ENCODE peak calls at places on chromosomes 3 and 15, in five cellular contexts. P is HFF-Myc, K is progenitor cell of endocrine pancreas, C is uterus, B is GM12865. E is an unnamed sample.

GRCh38 chr15:57610130-57610529 is 18.4 kb downstream of the MYZAP start:
- DNase-seq in C (peak), P (peak), K (no peak), B (no peak), E (no peak)

GRCh38 chr3:71002298-71002697 is 581.2 kb downstream of the FOXP1 start:
- DNase-seq in P (no peak), B (no peak), K (no peak), C (no peak), E (no peak)

GRCh38 chr3:172659246-172660002 is 51.4 kb downstream of the NCEH1 start:
- DNase-seq in C (no peak), B (no peak), P (no peak), K (no peak), E (no peak)

GRCh38 chr3:13236774-13237173 is 163.5 kb upstream of the IQSEC1 start:
- DNase-seq in B (no peak), C (no peak), P (no peak), K (no peak), E (no peak)

GRCh38 chr3:183560607-183561006 is 5.1 kb upstream of the KLHL6 start:
- DNase-seq in B (peak), P (no peak), K (no peak), C (no peak), E (peak)

GRCh38 chr15:84034831-84035753 is 200.5 kb upstream of the GOLGA6L4 start:
- DNase-seq in K (no peak), B (peak), P (peak), C (no peak), E (peak)

GRCh38 chr3:97914390-97914789 is 57.8 kb downstream of the RIOX2 start:
- DNase-seq in K (no peak), P (peak), C (no peak), B (no peak), E (no peak)

GRCh38 chr3:81041331-81041730 is 720.1 kb downstream of the GBE1 start:
- DNase-seq in B (no peak), K (no peak), C (no peak), P (no peak), E (no peak)

GRCh38 chr15:36550650-36551049 is 28.8 kb upstream of the CDIN1 start:
- DNase-seq in B (no peak), K (no peak), C (no peak), P (no peak), E (no peak)

GRCh38 chr3:11077466-11077865 is 76.8 kb upstream of the HRH1 start:
- DNase-seq in K (no peak), C (no peak), B (no peak), P (no peak), E (no peak)

GRCh38 chr3:87318609-87319008 is 42.2 kb upstream of the POU1F1 start:
- DNase-seq in B (no peak), P (no peak), C (no peak), K (no peak), E (no peak)

GRCh38 chr3:152835311-152836102 is 576 bp downstream of the P2RY1 start:
- DNase-seq in P (no peak), K (peak), C (peak), B (peak), E (peak)

GRCh38 chr3:117919611-117920010 is 1115.0 kb downstream of the IGSF11 start:
- DNase-seq in C (no peak), K (no peak), B (no peak), P (no peak), E (no peak)

GRCh38 chr3:28134198-28134597 is 107.2 kb upstream of the CMC1 start:
- DNase-seq in P (no peak), B (no peak), K (no peak), C (no peak), E (no peak)

GRCh38 chr3:35927441-35927840 is 288.1 kb downstream of the ARPP21 start:
- DNase-seq in B (no peak), P (no peak), C (no peak), K (no peak), E (no peak)

GRCh38 chr3:49333091-49333490 is 6.8 kb downstream of the USP4 start:
- DNase-seq in K (no peak), P (no peak), C (no peak), B (no peak), E (no peak)

GRCh38 chr15:39976291-39977274 is 42.7 kb downstream of the EIF2AK4 start:
- DNase-seq in B (no peak), K (peak), C (peak), P (no peak), E (peak)

GRCh38 chr3:50316657-50317242 is 5.8 kb downstream of the HYAL2 start:
- DNase-seq in K (no peak), P (no peak), B (peak), C (peak), E (no peak)

GRCh38 chr15:85973584-85974347 is 105.9 kb upstream of the AGBL1 start:
- DNase-seq in P (no peak), K (no peak), B (no peak), C (no peak), E (no peak)

GRCh38 chr3:195717852-195718476 is 2.8 kb upstream of the MUC20 start:
- DNase-seq in C (no peak), P (no peak), K (no peak), B (no peak), E (no peak)

GRCh38 chr3:64163019-64163754 is 62.1 kb downstream of the PRICKLE2 start:
- DNase-seq in C (no peak), B (peak), K (no peak), P (no peak), E (no peak)

GRCh38 chr3:70308760-70309159 is 3.7 kb downstream of the MDFIC2 start:
- DNase-seq in K (no peak), B (peak), C (no peak), P (no peak), E (no peak)

GRCh38 chr3:111666041-111666735 is 71.0 kb upstream of the ZBED2 start:
- DNase-seq in B (no peak), K (no peak), C (no peak), P (no peak), E (no peak)

GRCh38 chr15:40307421-40308165 is at the start of gene PLCB2:
- DNase-seq in B (peak), P (no peak), K (no peak), C (no peak), E (peak)

GRCh38 chr15:67048281-67049279 is 16.8 kb upstream of the SMAD3 start:
- DNase-seq in K (no peak), P (no peak), B (no peak), C (peak), E (no peak)

GRCh38 chr3:127074900-127075360 is 92.0 kb downstream of the PLXNA1 start:
- DNase-seq in B (peak), C (no peak), K (no peak), P (peak), E (peak)

GRCh38 chr3:34202975-34203374 is 404.5 kb downstream of the PDCD6IP start:
- DNase-seq in P (no peak), K (no peak), B (no peak), C (no peak), E (no peak)

GRCh38 chr3:108552267-108553159 is 36.7 kb downstream of the CIP2A start:
- DNase-seq in C (no peak), P (peak), B (peak), K (no peak), E (no peak)

GRCh38 chr15:90441011-90441410 is 53.0 kb downstream of the IQGAP1 start:
- DNase-seq in K (no peak), B (no peak), C (no peak), P (no peak), E (no peak)

GRCh38 chr15:96860746-96861145 is 530.2 kb downstream of the NR2F2 start:
- DNase-seq in C (no peak), K (no peak), B (no peak), P (no peak), E (no peak)
- TF ChIP-seq CTCF in C (no peak), K (no peak), B (no peak), P (no peak), E (no peak)

GRCh38 chr3:32336123-32336518 is 55.5 kb upstream of the CMTM7 start:
- DNase-seq in P (no peak), C (no peak), K (no peak), B (no peak), E (no peak)

GRCh38 chr3:32335365-32336122 is 56.1 kb upstream of the CMTM7 start:
- DNase-seq in K (no peak), C (no peak), B (no peak), P (no peak), E (no peak)

GRCh38 chr3:32340039-32340438 is 51.6 kb upstream of the CMTM7 start:
- DNase-seq in P (peak), K (no peak), C (no peak), B (peak), E (peak)

GRCh38 chr3:32337501-32337900 is 54.2 kb upstream of the CMTM7 start:
- DNase-seq in C (no peak), P (no peak), K (no peak), B (no peak), E (no peak)

GRCh38 chr3:32340639-32341365 is 50.9 kb upstream of the CMTM7 start:
- DNase-seq in P (no peak), B (peak), C (no peak), K (no peak), E (no peak)
- TF ChIP-seq CTCF in P (peak), B (no peak), C (no peak), K (no peak), E (no peak)

GRCh38 chr3:59570816-59571215 is 521.0 kb upstream of the CFAP20DC start:
- DNase-seq in C (no peak), B (no peak), P (no peak), K (no peak), E (no peak)

GRCh38 chr3:59573911-59574310 is 524.1 kb upstream of the CFAP20DC start:
- DNase-seq in C (peak), P (peak), K (no peak), B (no peak), E (no peak)

GRCh38 chr3:59567656-59568055 is 517.8 kb upstream of the CFAP20DC start:
- DNase-seq in K (no peak), B (no peak), P (no peak), C (no peak), E (no peak)

GRCh38 chr3:59575113-59576001 is 525.5 kb upstream of the CFAP20DC start:
- DNase-seq in P (peak), B (peak), K (peak), C (peak), E (peak)

DNA sequence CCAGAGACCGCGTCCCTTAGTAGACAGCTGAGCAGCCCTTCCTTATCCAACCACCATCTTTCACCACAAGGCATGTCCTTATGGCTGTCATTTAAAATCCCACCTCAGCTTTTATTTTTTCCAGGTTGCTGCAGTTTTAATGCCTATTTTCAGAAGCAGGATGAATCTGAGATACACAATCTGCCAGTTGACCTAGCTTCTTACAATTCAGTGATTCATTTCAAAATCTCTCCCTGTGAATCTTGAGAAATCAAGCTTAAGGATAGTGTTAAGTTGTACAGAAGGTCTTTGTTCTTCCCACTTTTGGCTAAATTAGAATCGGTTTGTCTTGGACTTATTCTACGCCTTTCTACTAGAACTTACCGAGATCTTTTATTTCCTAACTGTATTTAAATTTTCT is 522.3 kb upstream of the CFAP20DC start:
- DNase-seq in C (no peak), K (no peak), P (no peak), B (no peak), E (no peak)
- TF ChIP-seq CTCF in C (no peak), K (no peak), P (no peak), B (no peak), E (no peak)

GRCh38 chr15:91853968-91854943 is 748 bp downstream of the SLCO3A1 start:
- DNase-seq in P (no peak), C (peak), K (peak), B (no peak), E (no peak)
- TF ChIP-seq CTCF in P (no peak), C (peak), K (peak), B (no peak), E (no peak)

GRCh38 chr3:194687638-194688206 is 2.0 kb downstream of the FAM43A start:
- DNase-seq in C (peak), P (no peak), B (peak), K (peak), E (peak)
- TF ChIP-seq CTCF in C (peak), P (peak), B (peak), K (peak), E (peak)

GRCh38 chr15:75043509-75044257 is 20.3 kb downstream of the PPCDC start:
- DNase-seq in K (no peak), P (peak), B (peak), C (peak), E (peak)
- TF ChIP-seq CTCF in K (no peak), P (peak), B (peak), C (peak), E (peak)

GRCh38 chr15:75955720-75956119 is 52.0 kb downstream of the FBXO22 start:
- DNase-seq in K (no peak), C (no peak), P (no peak), B (no peak), E (no peak)
- TF ChIP-seq CTCF in K (peak), C (no peak), P (no peak), B (no peak), E (no peak)

E was measured in GM13977.